ENCODE peak calls at places on chromosomes 12 and 14, in five cellular contexts. O is pancreas; P is NCI-H1105; C is stimulated activated CD4-positive, alpha-beta T cell treated with anti-CD3 and anti-CD28 coated beads, Interleukin-4, amount 100 ng/mL, for 48 hours; I is nucleus accumbens. N is an unnamed sample.

GRCh38 chr14:65704850-65705249 is 292.3 kb downstream of the FUT8 start:
- DNase-seq in O (no peak), P (no peak), C (peak; percentile 43), I (no peak), N (no peak)

GRCh38 chr12:12606793-12607589 is 4.7 kb upstream of the CREBL2 start:
- DNase-seq in O (no peak), P (no peak), C (no peak), I (no peak), N (no peak)

GRCh38 chr12:22625671-22626251 is 790 bp downstream of the ETNK1 start:
- DNase-seq in O (no peak), P (peak; percentile 38), C (no peak), I (peak; percentile 32), N (no peak)

GRCh38 chr14:90579816-90580215 is 183.0 kb downstream of the CALM1 start:
- DNase-seq in O (no peak), P (no peak), C (no peak), I (no peak), N (no peak)

GRCh38 chr12:85963322-85963721 is 89.2 kb downstream of the NTS start:
- DNase-seq in O (no peak), P (no peak), C (no peak), I (no peak), N (no peak)

GRCh38 chr12:100214518-100214917 is 13.9 kb downstream of the ACTR6 start:
- DNase-seq in O (no peak), P (no peak), C (no peak), I (no peak), N (no peak)

GRCh38 chr12:30925607-30926242 is 823 bp upstream of the TSPAN11 start:
- DNase-seq in O (no peak), P (no peak), C (no peak), I (no peak), N (no peak)

GRCh38 chr12:26658991-26659390 is 174.0 kb downstream of the ITPR2 start:
- DNase-seq in O (no peak), P (no peak), C (no peak), I (no peak), N (no peak)

GRCh38 chr12:2624543-2625266 is 170.1 kb upstream of the FKBP4 start:
- DNase-seq in O (no peak), P (no peak), C (peak; percentile 16), I (peak; percentile 22), N (no peak)

GRCh38 chr12:5785601-5786000 is 159.5 kb downstream of the ANO2 start:
- DNase-seq in O (no peak), P (no peak), C (no peak), I (no peak), N (no peak)

GRCh38 chr12:12466157-12466556 is 96.5 kb downstream of the DUSP16 start:
- DNase-seq in O (no peak), P (no peak), C (peak; percentile 40), I (no peak), N (no peak)

GRCh38 chr12:74043343-74043742 is 494.3 kb upstream of the ATXN7L3B start:
- DNase-seq in O (no peak), P (no peak), C (no peak), I (no peak), N (no peak)

GRCh38 chr12:124592050-124592449 is 24.6 kb upstream of the NCOR2 start:
- DNase-seq in O (no peak), P (no peak), C (no peak), I (no peak), N (no peak)

GRCh38 chr14:68576496-68577244 is 216.2 kb downstream of the ZFP36L1 start:
- DNase-seq in O (no peak), P (no peak), C (no peak), I (no peak), N (no peak)

GRCh38 chr12:24954261-24954660 is 5.4 kb upstream of the BCAT1 start:
- DNase-seq in O (no peak), P (no peak), C (no peak), I (no peak), N (no peak)

GRCh38 chr14:98564006-98564405 is 708.0 kb downstream of the BCL11B start:
- DNase-seq in O (no peak), P (no peak), C (no peak), I (no peak), N (no peak)

GRCh38 chr12:52360663-52361271 is 6.5 kb downstream of the KRT85 start:
- DNase-seq in O (peak; percentile 41), P (no peak), C (no peak), I (peak; percentile 9), N (no peak)

GRCh38 chr14:59969319-59969718 is 49.4 kb downstream of the LRRC9 start:
- DNase-seq in O (no peak), P (no peak), C (no peak), I (no peak), N (no peak)

GRCh38 chr12:75878382-75878720 is 153.2 kb downstream of the PHLDA1 start:
- DNase-seq in O (no peak), P (no peak), C (no peak), I (no peak), N (no peak)

GRCh38 chr12:16984484-16984883 is 378.5 kb upstream of the LMO3 start:
- DNase-seq in O (no peak), P (no peak), C (no peak), I (no peak), N (no peak)

GRCh38 chr12:40325349-40325960 is 100.7 kb downstream of the LRRK2 start:
- DNase-seq in O (no peak), P (peak; percentile 34), C (no peak), I (no peak), N (peak; percentile 2)

GRCh38 chr12:104521731-104522130 is 65.0 kb downstream of the CHST11 start:
- DNase-seq in O (no peak), P (no peak), C (no peak), I (no peak), N (no peak)

GRCh38 chr12:31000751-31001150 is 72.9 kb upstream of the DDX11 start:
- DNase-seq in O (no peak), P (no peak), C (no peak), I (no peak), N (no peak)

GRCh38 chr12:90908465-90908864 is 46.5 kb downstream of the CCER1 start:
- DNase-seq in O (no peak), P (no peak), C (no peak), I (no peak), N (no peak)

GRCh38 chr14:96001866-96002510 is 37.2 kb upstream of the C14orf132 start:
- DNase-seq in O (no peak), P (no peak), C (no peak), I (no peak), N (no peak)

GRCh38 chr14:105168496-105168978 is at the start of gene JAG2:
- DNase-seq in O (peak; percentile 66), P (peak; percentile 55), C (peak; percentile 36), I (peak; percentile 73), N (no peak)

GRCh38 chr12:104280703-104281458 is 22.7 kb upstream of the EID3 start:
- DNase-seq in O (no peak), P (no peak), C (no peak), I (no peak), N (no peak)

GRCh38 chr12:78308701-78309100 is 478.0 kb downstream of the NAV3 start:
- DNase-seq in O (no peak), P (no peak), C (no peak), I (no peak), N (no peak)

GRCh38 chr14:74521756-74522155 is 28.2 kb downstream of the ISCA2 start:
- DNase-seq in O (no peak), P (no peak), C (no peak), I (no peak), N (no peak)

GRCh38 chr12:109994262-109995175 is 1.6 kb downstream of the GIT2 start:
- DNase-seq in O (no peak), P (no peak), C (no peak), I (no peak), N (no peak)

N was measured in KG1.